ENCODE peak calls at places on chromosomes 12 and 14, in nine cellular contexts. B is AG09309, D is lower lobe of right lung, H is AG09319, A is choroid plexus epithelial cell, O is A549, X is gastrocnemius medialis, V is AG10803, T is dorsolateral prefrontal cortex. Q is an unnamed sample.

GRCh38 chr12:7162691-7163114 is 26.8 kb upstream of the PEX5 start:
- DNase-seq in B (no peak), D (peak), H (no peak), A (peak), O (peak), X (no peak), V (no peak), T (peak), Q (no peak)

GRCh38 chr14:28653521-28653920 is 113.1 kb upstream of the FOXG1 start:
- DNase-seq in B (no peak), D (no peak), H (no peak), A (no peak), O (no peak), X (no peak), V (no peak), T (no peak), Q (no peak)

GRCh38 chr14:32407170-32407569 is 78.1 kb downstream of the AKAP6 start:
- DNase-seq in B (no peak), D (no peak), H (no peak), A (peak), O (no peak), X (no peak), V (no peak), T (peak), Q (no peak)

GRCh38 chr12:65998031-65998430 is 132.5 kb downstream of the LLPH start:
- DNase-seq in B (no peak), D (no peak), H (no peak), A (no peak), O (no peak), X (no peak), V (no peak), T (no peak), Q (no peak)

GRCh38 chr12:44774815-44775411 is 101.2 kb downstream of the NELL2 start:
- DNase-seq in B (no peak), D (no peak), H (no peak), A (peak), O (peak), X (no peak), V (peak), T (no peak), Q (peak)

GRCh38 chr14:68548194-68549056 is 244.4 kb downstream of the ZFP36L1 start:
- DNase-seq in B (peak), D (peak), H (peak), A (peak), O (peak), X (peak), V (peak), T (peak), Q (peak)

GRCh38 chr14:26401170-26401968 is 196.5 kb downstream of the NOVA1 start:
- DNase-seq in B (no peak), D (no peak), H (no peak), A (no peak), O (no peak), X (no peak), V (no peak), T (no peak), Q (no peak)

GRCh38 chr14:61596985-61597384 is 98.3 kb upstream of the HIF1A start:
- DNase-seq in B (no peak), D (no peak), H (no peak), A (peak), O (no peak), X (no peak), V (no peak), T (no peak), Q (no peak)

GRCh38 chr12:132285991-132286681 is 43.3 kb downstream of the GALNT9 start:
- DNase-seq in B (no peak), D (peak), H (no peak), A (peak), O (no peak), X (no peak), V (peak), T (no peak), Q (no peak)

GRCh38 chr12:46998811-46999368 is 80.5 kb upstream of the PCED1B start:
- DNase-seq in B (peak), D (no peak), H (no peak), A (peak), O (no peak), X (no peak), V (peak), T (no peak), Q (no peak)

GRCh38 chr14:54450535-54450934 is 9.4 kb upstream of the CNIH1 start:
- DNase-seq in B (no peak), D (peak), H (peak), A (peak), O (no peak), X (no peak), V (peak), T (no peak), Q (no peak)

GRCh38 chr12:76608070-76608469 is 48.5 kb upstream of the OSBPL8 start:
- DNase-seq in B (no peak), D (no peak), H (no peak), A (no peak), O (no peak), X (no peak), V (no peak), T (no peak), Q (no peak)

GRCh38 chr12:110578522-110579238 is 4.4 kb downstream of the PPTC7 start:
- DNase-seq in B (no peak), D (no peak), H (no peak), A (no peak), O (no peak), X (peak), V (no peak), T (no peak), Q (no peak)

GRCh38 chr14:87840906-87841305 is 152.1 kb downstream of the GALC start:
- DNase-seq in B (no peak), D (no peak), H (no peak), A (no peak), O (no peak), X (no peak), V (no peak), T (no peak), Q (no peak)

GRCh38 chr12:127912266-127912665 is 354.7 kb upstream of the TMEM132C start:
- DNase-seq in B (no peak), D (no peak), H (no peak), A (no peak), O (no peak), X (no peak), V (no peak), T (no peak), Q (no peak)

GRCh38 chr14:61472025-61472672 is 150.8 kb downstream of the PRKCH start:
- DNase-seq in B (peak), D (no peak), H (peak), A (peak), O (peak), X (no peak), V (peak), T (no peak), Q (no peak)

GRCh38 chr12:3044141-3044630 is 33.0 kb upstream of the TSPAN9 start:
- DNase-seq in B (no peak), D (no peak), H (no peak), A (no peak), O (no peak), X (no peak), V (no peak), T (no peak), Q (no peak)

GRCh38 chr12:125888921-125889320 is 823.7 kb downstream of the AACS start:
- DNase-seq in B (no peak), D (no peak), H (no peak), A (no peak), O (no peak), X (no peak), V (no peak), T (no peak), Q (no peak)

GRCh38 chr12:24109381-24110039 is 160.0 kb upstream of the SOX5 start:
- DNase-seq in B (no peak), D (no peak), H (no peak), A (peak), O (no peak), X (no peak), V (no peak), T (no peak), Q (no peak)

GRCh38 chr12:19757317-19757877 is 318.1 kb downstream of the AEBP2 start:
- DNase-seq in B (no peak), D (no peak), H (no peak), A (peak), O (no peak), X (no peak), V (peak), T (no peak), Q (no peak)

GRCh38 chr14:104935026-104935650 is 10.5 kb downstream of the PLD4 start:
- DNase-seq in B (no peak), D (no peak), H (no peak), A (no peak), O (no peak), X (no peak), V (no peak), T (no peak), Q (no peak)

GRCh38 chr12:115944392-115944742 is 333.1 kb downstream of the MED13L start:
- DNase-seq in B (no peak), D (no peak), H (no peak), A (no peak), O (no peak), X (no peak), V (no peak), T (no peak), Q (no peak)

GRCh38 chr14:73943083-73943482 is 6.8 kb downstream of the FAM161B start:
- DNase-seq in B (peak), D (no peak), H (peak), A (peak), O (no peak), X (peak), V (peak), T (no peak), Q (no peak)

GRCh38 chr14:52778702-52779101 is 12.7 kb downstream of the GNPNAT1 start:
- DNase-seq in B (no peak), D (no peak), H (no peak), A (no peak), O (no peak), X (no peak), V (no peak), T (no peak), Q (no peak)

GRCh38 chr14:52781629-52782028 is 9.8 kb downstream of the GNPNAT1 start:
- DNase-seq in B (no peak), D (no peak), H (no peak), A (peak), O (no peak), X (no peak), V (no peak), T (no peak), Q (no peak)

GRCh38 chr14:52780893-52781292 is 10.5 kb downstream of the GNPNAT1 start:
- DNase-seq in B (no peak), D (no peak), H (no peak), A (no peak), O (no peak), X (no peak), V (no peak), T (no peak), Q (no peak)

DNA sequence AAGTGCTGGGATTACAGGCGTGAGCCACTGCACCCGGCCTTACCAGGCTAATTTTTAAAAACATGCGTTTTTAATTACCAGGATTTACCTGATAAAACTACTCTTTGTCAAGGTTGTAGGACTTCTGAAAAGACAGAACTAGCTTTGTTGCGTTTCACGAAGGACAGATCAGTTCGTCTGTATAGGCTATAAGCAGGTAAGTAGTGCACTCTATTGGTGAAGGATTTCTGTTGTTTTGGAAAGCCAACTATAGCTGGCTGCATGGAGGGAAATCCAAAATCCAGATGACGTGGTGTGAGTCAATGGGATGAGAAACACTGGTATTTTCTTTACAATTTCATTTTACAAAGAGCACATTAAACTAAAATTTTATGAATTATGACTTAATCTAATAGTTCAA is 14.6 kb downstream of the GNPNAT1 start:
- DNase-seq in B (no peak), D (no peak), H (no peak), A (no peak), O (no peak), X (no peak), V (no peak), T (no peak), Q (no peak)
- TF ChIP-seq CTCF in B (no peak), D (no peak), H (no peak), A (no peak), O (no peak), X (no peak), V (no peak), T (no peak), Q (no peak)

GRCh38 chr12:43114316-43114715 is 437.7 kb downstream of the ADAMTS20 start:
- DNase-seq in B (no peak), D (no peak), H (no peak), A (no peak), O (no peak), X (no peak), V (no peak), T (no peak), Q (no peak)

GRCh38 chr12:43113616-43114015 is 438.4 kb downstream of the ADAMTS20 start:
- DNase-seq in B (no peak), D (no peak), H (no peak), A (no peak), O (no peak), X (no peak), V (no peak), T (no peak), Q (no peak)

GRCh38 chr12:43111608-43112007 is 440.4 kb downstream of the ADAMTS20 start:
- DNase-seq in B (no peak), D (no peak), H (no peak), A (no peak), O (no peak), X (no peak), V (no peak), T (no peak), Q (no peak)

GRCh38 chr12:43112101-43112661 is 439.8 kb downstream of the ADAMTS20 start:
- DNase-seq in B (no peak), D (no peak), H (no peak), A (no peak), O (no peak), X (no peak), V (no peak), T (no peak), Q (no peak)

GRCh38 chr12:43113153-43113552 is 438.9 kb downstream of the ADAMTS20 start:
- DNase-seq in B (peak), D (no peak), H (peak), A (peak), O (no peak), X (no peak), V (peak), T (no peak), Q (no peak)
- TF ChIP-seq CTCF in B (peak), D (no peak), H (peak), A (peak), O (no peak), X (no peak), V (peak), T (no peak), Q (no peak)

DNA sequence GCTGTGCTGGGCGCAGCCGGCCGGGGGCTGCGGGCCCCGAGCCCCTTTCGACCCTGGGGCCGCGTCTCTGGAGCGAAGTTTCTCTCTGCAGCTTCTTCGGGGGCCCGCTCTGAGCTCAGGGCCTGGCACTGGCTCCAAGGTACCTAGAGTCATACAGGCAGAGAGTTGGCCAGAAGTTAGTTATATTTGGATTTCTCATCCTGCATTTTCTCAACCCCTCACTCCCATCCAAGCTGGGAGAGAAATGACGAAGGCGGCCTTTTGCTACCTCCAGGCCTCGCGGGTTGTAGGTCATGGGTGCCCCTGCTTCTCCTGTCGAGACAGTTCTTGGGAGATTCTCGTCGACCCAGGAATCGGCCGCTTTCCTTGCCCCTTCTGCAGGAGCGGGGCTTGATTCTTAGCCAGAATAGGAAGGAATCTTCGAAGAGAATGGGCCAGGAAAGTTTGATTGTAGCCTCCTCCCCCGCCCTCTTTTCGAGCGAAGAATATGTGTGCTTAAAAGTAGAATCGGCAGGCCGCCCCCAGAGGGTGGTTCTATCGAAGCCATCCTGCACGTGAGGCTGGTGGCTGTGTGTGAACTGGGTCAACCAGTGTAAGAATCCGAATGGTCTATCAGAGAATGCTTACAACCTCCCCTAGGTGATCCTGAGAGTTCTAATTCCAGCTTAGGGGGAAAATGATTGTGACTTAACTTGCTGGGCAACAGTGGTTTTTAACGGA is 781 bp downstream of the MLEC start:
- DNase-seq in B (no peak), D (peak), H (no peak), A (peak), O (no peak), X (no peak), V (peak), T (no peak), Q (no peak)
- TF ChIP-seq CTCF in B (no peak), D (no peak), H (no peak), A (no peak), O (no peak), X (no peak), V (no peak), T (no peak), Q (no peak)

GRCh38 chr12:119956047-119956446 is 33.0 kb upstream of the BICDL1 start:
- DNase-seq in B (no peak), D (no peak), H (no peak), A (peak), O (no peak), X (no peak), V (no peak), T (no peak), Q (no peak)
- TF ChIP-seq CTCF in B (no peak), D (no peak), H (no peak), A (no peak), O (no peak), X (no peak), V (no peak), T (no peak), Q (no peak)

DNA sequence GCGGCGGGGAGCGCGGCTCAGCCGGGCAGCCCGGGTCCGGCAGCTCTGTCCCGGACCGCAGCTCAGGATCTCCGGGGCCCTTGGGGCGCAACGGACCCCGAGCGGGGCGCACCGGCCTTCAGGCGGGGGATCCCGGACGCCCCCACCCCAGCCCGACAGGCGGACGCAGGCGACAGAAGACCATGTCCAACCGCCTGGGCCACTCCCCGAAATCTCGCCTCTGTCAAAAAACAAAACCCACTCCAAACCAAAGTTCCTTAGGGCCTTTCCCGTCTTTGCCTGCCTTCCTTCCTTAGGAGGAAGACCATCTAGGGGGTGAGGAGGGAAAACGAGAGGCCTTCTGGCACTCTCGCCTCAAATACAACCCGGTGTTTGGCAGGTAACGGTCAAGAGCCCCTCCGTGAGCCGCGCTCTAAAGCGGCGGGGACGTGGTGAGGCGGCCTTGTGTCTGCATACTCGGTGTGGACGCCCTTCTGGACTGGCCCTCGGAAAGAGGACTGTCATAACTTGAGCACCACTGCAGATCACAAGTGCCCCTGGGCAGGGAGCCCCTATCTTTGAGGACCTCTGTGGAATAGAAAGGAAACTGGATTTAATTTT is 611 bp downstream of the HCFC2 start:
- DNase-seq in B (no peak), D (peak), H (no peak), A (peak), O (no peak), X (peak), V (peak), T (no peak), Q (no peak)
- TF ChIP-seq CTCF in B (no peak), D (no peak), H (no peak), A (no peak), O (no peak), X (no peak), V (no peak), T (no peak), Q (no peak)

GRCh38 chr12:128971802-128972201 is 118.5 kb downstream of the GLT1D1 start:
- DNase-seq in B (no peak), D (no peak), H (no peak), A (no peak), O (no peak), X (no peak), V (no peak), T (no peak), Q (no peak)
- TF ChIP-seq CTCF in B (no peak), D (no peak), H (no peak), A (no peak), O (no peak), X (no peak), V (no peak), T (no peak), Q (no peak)

Q was measured in neural crest cell.